ENCODE peak calls at places on chromosome 7, in seven cellular contexts. One of them, this sample, is unnamed.

GRCh38 chr7:151060416-151061234 is 1.2 kb downstream of the SLC4A2 start:
- DNase-seq in stimulated activated CD8-positive, alpha-beta memory T cell treated with anti-CD3 and anti-CD28 coated beads, Interleukin-12 subunit alpha, Interleukin-12 subunit beta, amount 100 ng/mL, for 4 hours: no peak
- DNase-seq in CD8-positive, alpha-beta T cell: no peak
- DNase-seq in stimulated activated CD4-positive, alpha-beta T cell treated with anti-CD3 and anti-CD28 coated beads, Interleukin-1b, Interleukin-23, amount 100 ng/mL, for 24 hours: no peak
- DNase-seq in ELR: peak
- DNase-seq in amniotic epithelial cell: peak
- DNase-seq in LoVo: no peak
- DNase-seq in this sample: no peak

GRCh38 chr7:37408241-37408884 is 40.3 kb downstream of the ELMO1 start:
- DNase-seq in stimulated activated CD8-positive, alpha-beta memory T cell treated with anti-CD3 and anti-CD28 coated beads, Interleukin-12 subunit alpha, Interleukin-12 subunit beta, amount 100 ng/mL, for 4 hours: no peak
- DNase-seq in CD8-positive, alpha-beta T cell: no peak
- DNase-seq in stimulated activated CD4-positive, alpha-beta T cell treated with anti-CD3 and anti-CD28 coated beads, Interleukin-1b, Interleukin-23, amount 100 ng/mL, for 24 hours: no peak
- DNase-seq in ELR: no peak
- DNase-seq in amniotic epithelial cell: no peak
- DNase-seq in LoVo: no peak
- DNase-seq in this sample: no peak

GRCh38 chr7:47536705-47537611 is 45.0 kb downstream of the TNS3 start:
- DNase-seq in stimulated activated CD8-positive, alpha-beta memory T cell treated with anti-CD3 and anti-CD28 coated beads, Interleukin-12 subunit alpha, Interleukin-12 subunit beta, amount 100 ng/mL, for 4 hours: no peak
- DNase-seq in CD8-positive, alpha-beta T cell: no peak
- DNase-seq in stimulated activated CD4-positive, alpha-beta T cell treated with anti-CD3 and anti-CD28 coated beads, Interleukin-1b, Interleukin-23, amount 100 ng/mL, for 24 hours: no peak
- DNase-seq in ELR: peak
- DNase-seq in amniotic epithelial cell: peak
- DNase-seq in LoVo: no peak
- DNase-seq in this sample: peak

GRCh38 chr7:23410446-23411183 is 59.7 kb downstream of the IGF2BP3 start:
- DNase-seq in stimulated activated CD8-positive, alpha-beta memory T cell treated with anti-CD3 and anti-CD28 coated beads, Interleukin-12 subunit alpha, Interleukin-12 subunit beta, amount 100 ng/mL, for 4 hours: no peak
- DNase-seq in CD8-positive, alpha-beta T cell: no peak
- DNase-seq in stimulated activated CD4-positive, alpha-beta T cell treated with anti-CD3 and anti-CD28 coated beads, Interleukin-1b, Interleukin-23, amount 100 ng/mL, for 24 hours: no peak
- DNase-seq in ELR: no peak
- DNase-seq in amniotic epithelial cell: no peak
- DNase-seq in LoVo: no peak
- DNase-seq in this sample: no peak

GRCh38 chr7:28179081-28180030 is 1.2 kb downstream of the JAZF1 start:
- DNase-seq in stimulated activated CD8-positive, alpha-beta memory T cell treated with anti-CD3 and anti-CD28 coated beads, Interleukin-12 subunit alpha, Interleukin-12 subunit beta, amount 100 ng/mL, for 4 hours: peak
- DNase-seq in CD8-positive, alpha-beta T cell: peak
- DNase-seq in stimulated activated CD4-positive, alpha-beta T cell treated with anti-CD3 and anti-CD28 coated beads, Interleukin-1b, Interleukin-23, amount 100 ng/mL, for 24 hours: peak
- DNase-seq in ELR: peak
- DNase-seq in amniotic epithelial cell: no peak
- DNase-seq in LoVo: peak
- DNase-seq in this sample: peak

GRCh38 chr7:47846117-47846836 is 102.0 kb downstream of the PKD1L1 start:
- DNase-seq in stimulated activated CD8-positive, alpha-beta memory T cell treated with anti-CD3 and anti-CD28 coated beads, Interleukin-12 subunit alpha, Interleukin-12 subunit beta, amount 100 ng/mL, for 4 hours: no peak
- DNase-seq in CD8-positive, alpha-beta T cell: no peak
- DNase-seq in stimulated activated CD4-positive, alpha-beta T cell treated with anti-CD3 and anti-CD28 coated beads, Interleukin-1b, Interleukin-23, amount 100 ng/mL, for 24 hours: no peak
- DNase-seq in ELR: peak
- DNase-seq in amniotic epithelial cell: peak
- DNase-seq in LoVo: peak
- DNase-seq in this sample: no peak

GRCh38 chr7:95264225-95264927 is 60.0 kb downstream of the PON1 start:
- DNase-seq in stimulated activated CD8-positive, alpha-beta memory T cell treated with anti-CD3 and anti-CD28 coated beads, Interleukin-12 subunit alpha, Interleukin-12 subunit beta, amount 100 ng/mL, for 4 hours: no peak
- DNase-seq in CD8-positive, alpha-beta T cell: no peak
- DNase-seq in stimulated activated CD4-positive, alpha-beta T cell treated with anti-CD3 and anti-CD28 coated beads, Interleukin-1b, Interleukin-23, amount 100 ng/mL, for 24 hours: no peak
- DNase-seq in ELR: peak
- DNase-seq in amniotic epithelial cell: peak
- DNase-seq in LoVo: no peak
- DNase-seq in this sample: no peak

GRCh38 chr7:101581891-101582290 is 47.2 kb downstream of the MYL10 start:
- DNase-seq in stimulated activated CD8-positive, alpha-beta memory T cell treated with anti-CD3 and anti-CD28 coated beads, Interleukin-12 subunit alpha, Interleukin-12 subunit beta, amount 100 ng/mL, for 4 hours: no peak
- DNase-seq in CD8-positive, alpha-beta T cell: no peak
- DNase-seq in stimulated activated CD4-positive, alpha-beta T cell treated with anti-CD3 and anti-CD28 coated beads, Interleukin-1b, Interleukin-23, amount 100 ng/mL, for 24 hours: no peak
- DNase-seq in ELR: no peak
- DNase-seq in amniotic epithelial cell: no peak
- DNase-seq in LoVo: no peak
- DNase-seq in this sample: no peak

GRCh38 chr7:390761-391410 is 100.9 kb downstream of the FOXL3 start:
- DNase-seq in stimulated activated CD8-positive, alpha-beta memory T cell treated with anti-CD3 and anti-CD28 coated beads, Interleukin-12 subunit alpha, Interleukin-12 subunit beta, amount 100 ng/mL, for 4 hours: no peak
- DNase-seq in CD8-positive, alpha-beta T cell: no peak
- DNase-seq in stimulated activated CD4-positive, alpha-beta T cell treated with anti-CD3 and anti-CD28 coated beads, Interleukin-1b, Interleukin-23, amount 100 ng/mL, for 24 hours: no peak
- DNase-seq in ELR: no peak
- DNase-seq in amniotic epithelial cell: no peak
- DNase-seq in LoVo: no peak
- DNase-seq in this sample: peak

GRCh38 chr7:29609162-29610030 is 45.8 kb downstream of the PRR15 start:
- DNase-seq in stimulated activated CD8-positive, alpha-beta memory T cell treated with anti-CD3 and anti-CD28 coated beads, Interleukin-12 subunit alpha, Interleukin-12 subunit beta, amount 100 ng/mL, for 4 hours: no peak
- DNase-seq in CD8-positive, alpha-beta T cell: no peak
- DNase-seq in stimulated activated CD4-positive, alpha-beta T cell treated with anti-CD3 and anti-CD28 coated beads, Interleukin-1b, Interleukin-23, amount 100 ng/mL, for 24 hours: no peak
- DNase-seq in ELR: peak
- DNase-seq in amniotic epithelial cell: peak
- DNase-seq in LoVo: peak
- DNase-seq in this sample: peak

GRCh38 chr7:76133839-76134238 is 67.9 kb upstream of the SRRM3 start:
- DNase-seq in stimulated activated CD8-positive, alpha-beta memory T cell treated with anti-CD3 and anti-CD28 coated beads, Interleukin-12 subunit alpha, Interleukin-12 subunit beta, amount 100 ng/mL, for 4 hours: no peak
- DNase-seq in CD8-positive, alpha-beta T cell: no peak
- DNase-seq in stimulated activated CD4-positive, alpha-beta T cell treated with anti-CD3 and anti-CD28 coated beads, Interleukin-1b, Interleukin-23, amount 100 ng/mL, for 24 hours: no peak
- DNase-seq in ELR: no peak
- DNase-seq in amniotic epithelial cell: no peak
- DNase-seq in LoVo: no peak
- DNase-seq in this sample: no peak

GRCh38 chr7:603152-603941 is 83.7 kb upstream of the PDGFA start:
- DNase-seq in stimulated activated CD8-positive, alpha-beta memory T cell treated with anti-CD3 and anti-CD28 coated beads, Interleukin-12 subunit alpha, Interleukin-12 subunit beta, amount 100 ng/mL, for 4 hours: peak
- DNase-seq in CD8-positive, alpha-beta T cell: no peak
- DNase-seq in stimulated activated CD4-positive, alpha-beta T cell treated with anti-CD3 and anti-CD28 coated beads, Interleukin-1b, Interleukin-23, amount 100 ng/mL, for 24 hours: no peak
- DNase-seq in ELR: no peak
- DNase-seq in amniotic epithelial cell: no peak
- DNase-seq in LoVo: no peak
- DNase-seq in this sample: peak

GRCh38 chr7:22564511-22565045 is 64.6 kb upstream of the STEAP1B start:
- DNase-seq in stimulated activated CD8-positive, alpha-beta memory T cell treated with anti-CD3 and anti-CD28 coated beads, Interleukin-12 subunit alpha, Interleukin-12 subunit beta, amount 100 ng/mL, for 4 hours: no peak
- DNase-seq in CD8-positive, alpha-beta T cell: no peak
- DNase-seq in stimulated activated CD4-positive, alpha-beta T cell treated with anti-CD3 and anti-CD28 coated beads, Interleukin-1b, Interleukin-23, amount 100 ng/mL, for 24 hours: no peak
- DNase-seq in ELR: peak
- DNase-seq in amniotic epithelial cell: peak
- DNase-seq in LoVo: no peak
- DNase-seq in this sample: no peak

GRCh38 chr7:74044366-74045350 is 16.7 kb downstream of the ELN start:
- DNase-seq in stimulated activated CD8-positive, alpha-beta memory T cell treated with anti-CD3 and anti-CD28 coated beads, Interleukin-12 subunit alpha, Interleukin-12 subunit beta, amount 100 ng/mL, for 4 hours: no peak
- DNase-seq in CD8-positive, alpha-beta T cell: no peak
- DNase-seq in stimulated activated CD4-positive, alpha-beta T cell treated with anti-CD3 and anti-CD28 coated beads, Interleukin-1b, Interleukin-23, amount 100 ng/mL, for 24 hours: no peak
- DNase-seq in ELR: no peak
- DNase-seq in amniotic epithelial cell: no peak
- DNase-seq in LoVo: no peak
- DNase-seq in this sample: peak

GRCh38 chr7:52269669-52270068 is 765.8 kb upstream of the POM121L12 start:
- DNase-seq in stimulated activated CD8-positive, alpha-beta memory T cell treated with anti-CD3 and anti-CD28 coated beads, Interleukin-12 subunit alpha, Interleukin-12 subunit beta, amount 100 ng/mL, for 4 hours: no peak
- DNase-seq in CD8-positive, alpha-beta T cell: no peak
- DNase-seq in stimulated activated CD4-positive, alpha-beta T cell treated with anti-CD3 and anti-CD28 coated beads, Interleukin-1b, Interleukin-23, amount 100 ng/mL, for 24 hours: no peak
- DNase-seq in ELR: no peak
- DNase-seq in amniotic epithelial cell: no peak
- DNase-seq in LoVo: no peak
- DNase-seq in this sample: no peak

GRCh38 chr7:90455163-90456030 is 14.0 kb upstream of the PTTG1IP2 start:
- DNase-seq in stimulated activated CD8-positive, alpha-beta memory T cell treated with anti-CD3 and anti-CD28 coated beads, Interleukin-12 subunit alpha, Interleukin-12 subunit beta, amount 100 ng/mL, for 4 hours: no peak
- DNase-seq in CD8-positive, alpha-beta T cell: no peak
- DNase-seq in stimulated activated CD4-positive, alpha-beta T cell treated with anti-CD3 and anti-CD28 coated beads, Interleukin-1b, Interleukin-23, amount 100 ng/mL, for 24 hours: no peak
- DNase-seq in ELR: peak
- DNase-seq in amniotic epithelial cell: peak
- DNase-seq in LoVo: peak
- DNase-seq in this sample: no peak

GRCh38 chr7:7051221-7051877 is 131.0 kb upstream of the C1GALT1 start:
- DNase-seq in stimulated activated CD8-positive, alpha-beta memory T cell treated with anti-CD3 and anti-CD28 coated beads, Interleukin-12 subunit alpha, Interleukin-12 subunit beta, amount 100 ng/mL, for 4 hours: no peak
- DNase-seq in CD8-positive, alpha-beta T cell: no peak
- DNase-seq in stimulated activated CD4-positive, alpha-beta T cell treated with anti-CD3 and anti-CD28 coated beads, Interleukin-1b, Interleukin-23, amount 100 ng/mL, for 24 hours: no peak
- DNase-seq in ELR: no peak
- DNase-seq in amniotic epithelial cell: no peak
- DNase-seq in LoVo: peak
- DNase-seq in this sample: no peak

GRCh38 chr7:98877692-98878364 is 504 bp upstream of the TRRAP start:
- DNase-seq in stimulated activated CD8-positive, alpha-beta memory T cell treated with anti-CD3 and anti-CD28 coated beads, Interleukin-12 subunit alpha, Interleukin-12 subunit beta, amount 100 ng/mL, for 4 hours: no peak
- DNase-seq in CD8-positive, alpha-beta T cell: no peak
- DNase-seq in stimulated activated CD4-positive, alpha-beta T cell treated with anti-CD3 and anti-CD28 coated beads, Interleukin-1b, Interleukin-23, amount 100 ng/mL, for 24 hours: no peak
- DNase-seq in ELR: no peak
- DNase-seq in amniotic epithelial cell: no peak
- DNase-seq in LoVo: no peak
- DNase-seq in this sample: peak

GRCh38 chr7:23020742-23021401 is 6.9 kb upstream of the HYCC1 start:
- DNase-seq in stimulated activated CD8-positive, alpha-beta memory T cell treated with anti-CD3 and anti-CD28 coated beads, Interleukin-12 subunit alpha, Interleukin-12 subunit beta, amount 100 ng/mL, for 4 hours: no peak
- DNase-seq in CD8-positive, alpha-beta T cell: no peak
- DNase-seq in stimulated activated CD4-positive, alpha-beta T cell treated with anti-CD3 and anti-CD28 coated beads, Interleukin-1b, Interleukin-23, amount 100 ng/mL, for 24 hours: no peak
- DNase-seq in ELR: peak
- DNase-seq in amniotic epithelial cell: peak
- DNase-seq in LoVo: peak
- DNase-seq in this sample: no peak

GRCh38 chr7:74269757-74270277 is 15.6 kb upstream of the RFC2 start:
- DNase-seq in stimulated activated CD8-positive, alpha-beta memory T cell treated with anti-CD3 and anti-CD28 coated beads, Interleukin-12 subunit alpha, Interleukin-12 subunit beta, amount 100 ng/mL, for 4 hours: peak
- DNase-seq in CD8-positive, alpha-beta T cell: peak
- DNase-seq in stimulated activated CD4-positive, alpha-beta T cell treated with anti-CD3 and anti-CD28 coated beads, Interleukin-1b, Interleukin-23, amount 100 ng/mL, for 24 hours: peak
- DNase-seq in ELR: peak
- DNase-seq in amniotic epithelial cell: peak
- DNase-seq in LoVo: peak
- DNase-seq in this sample: peak

GRCh38 chr7:130886438-130887135 is 152.6 kb upstream of the KLF14 start:
- DNase-seq in stimulated activated CD8-positive, alpha-beta memory T cell treated with anti-CD3 and anti-CD28 coated beads, Interleukin-12 subunit alpha, Interleukin-12 subunit beta, amount 100 ng/mL, for 4 hours: no peak
- DNase-seq in CD8-positive, alpha-beta T cell: no peak
- DNase-seq in stimulated activated CD4-positive, alpha-beta T cell treated with anti-CD3 and anti-CD28 coated beads, Interleukin-1b, Interleukin-23, amount 100 ng/mL, for 24 hours: no peak
- DNase-seq in ELR: no peak
- DNase-seq in amniotic epithelial cell: no peak
- DNase-seq in LoVo: no peak
- DNase-seq in this sample: no peak

GRCh38 chr7:36941359-36941758 is 217.1 kb upstream of the AOAH start:
- DNase-seq in stimulated activated CD8-positive, alpha-beta memory T cell treated with anti-CD3 and anti-CD28 coated beads, Interleukin-12 subunit alpha, Interleukin-12 subunit beta, amount 100 ng/mL, for 4 hours: no peak
- DNase-seq in CD8-positive, alpha-beta T cell: no peak
- DNase-seq in stimulated activated CD4-positive, alpha-beta T cell treated with anti-CD3 and anti-CD28 coated beads, Interleukin-1b, Interleukin-23, amount 100 ng/mL, for 24 hours: no peak
- DNase-seq in ELR: no peak
- DNase-seq in amniotic epithelial cell: no peak
- DNase-seq in LoVo: no peak
- DNase-seq in this sample: no peak

GRCh38 chr7:120898710-120899499 is 41.0 kb upstream of the TSPAN12 start:
- DNase-seq in stimulated activated CD8-positive, alpha-beta memory T cell treated with anti-CD3 and anti-CD28 coated beads, Interleukin-12 subunit alpha, Interleukin-12 subunit beta, amount 100 ng/mL, for 4 hours: no peak
- DNase-seq in CD8-positive, alpha-beta T cell: no peak
- DNase-seq in stimulated activated CD4-positive, alpha-beta T cell treated with anti-CD3 and anti-CD28 coated beads, Interleukin-1b, Interleukin-23, amount 100 ng/mL, for 24 hours: no peak
- DNase-seq in ELR: no peak
- DNase-seq in amniotic epithelial cell: no peak
- DNase-seq in LoVo: no peak
- DNase-seq in this sample: no peak

GRCh38 chr7:112410087-112410486 is 40.2 kb upstream of the IFRD1 start:
- DNase-seq in stimulated activated CD8-positive, alpha-beta memory T cell treated with anti-CD3 and anti-CD28 coated beads, Interleukin-12 subunit alpha, Interleukin-12 subunit beta, amount 100 ng/mL, for 4 hours: no peak
- DNase-seq in CD8-positive, alpha-beta T cell: no peak
- DNase-seq in stimulated activated CD4-positive, alpha-beta T cell treated with anti-CD3 and anti-CD28 coated beads, Interleukin-1b, Interleukin-23, amount 100 ng/mL, for 24 hours: no peak
- DNase-seq in ELR: no peak
- DNase-seq in amniotic epithelial cell: peak
- DNase-seq in LoVo: no peak
- DNase-seq in this sample: no peak

GRCh38 chr7:12570148-12570528 is 382 bp upstream of the SCIN start:
- DNase-seq in stimulated activated CD8-positive, alpha-beta memory T cell treated with anti-CD3 and anti-CD28 coated beads, Interleukin-12 subunit alpha, Interleukin-12 subunit beta, amount 100 ng/mL, for 4 hours: no peak
- DNase-seq in CD8-positive, alpha-beta T cell: no peak
- DNase-seq in stimulated activated CD4-positive, alpha-beta T cell treated with anti-CD3 and anti-CD28 coated beads, Interleukin-1b, Interleukin-23, amount 100 ng/mL, for 24 hours: no peak
- DNase-seq in ELR: peak
- DNase-seq in amniotic epithelial cell: peak
- DNase-seq in LoVo: peak
- DNase-seq in this sample: no peak

GRCh38 chr7:159095979-159096411 is 48.7 kb downstream of the VIPR2 start:
- DNase-seq in stimulated activated CD8-positive, alpha-beta memory T cell treated with anti-CD3 and anti-CD28 coated beads, Interleukin-12 subunit alpha, Interleukin-12 subunit beta, amount 100 ng/mL, for 4 hours: no peak
- DNase-seq in CD8-positive, alpha-beta T cell: peak
- DNase-seq in stimulated activated CD4-positive, alpha-beta T cell treated with anti-CD3 and anti-CD28 coated beads, Interleukin-1b, Interleukin-23, amount 100 ng/mL, for 24 hours: no peak
- DNase-seq in ELR: no peak
- DNase-seq in amniotic epithelial cell: no peak
- DNase-seq in LoVo: no peak
- DNase-seq in this sample: peak

GRCh38 chr7:55898287-55898686 is 11.0 kb downstream of the ZNF713 start:
- DNase-seq in stimulated activated CD8-positive, alpha-beta memory T cell treated with anti-CD3 and anti-CD28 coated beads, Interleukin-12 subunit alpha, Interleukin-12 subunit beta, amount 100 ng/mL, for 4 hours: no peak
- DNase-seq in CD8-positive, alpha-beta T cell: no peak
- DNase-seq in stimulated activated CD4-positive, alpha-beta T cell treated with anti-CD3 and anti-CD28 coated beads, Interleukin-1b, Interleukin-23, amount 100 ng/mL, for 24 hours: no peak
- DNase-seq in ELR: peak
- DNase-seq in amniotic epithelial cell: no peak
- DNase-seq in LoVo: no peak
- DNase-seq in this sample: no peak

GRCh38 chr7:142632291-142633134 is 116.8 kb upstream of the PRSS1 start:
- DNase-seq in stimulated activated CD8-positive, alpha-beta memory T cell treated with anti-CD3 and anti-CD28 coated beads, Interleukin-12 subunit alpha, Interleukin-12 subunit beta, amount 100 ng/mL, for 4 hours: peak
- DNase-seq in CD8-positive, alpha-beta T cell: peak
- DNase-seq in stimulated activated CD4-positive, alpha-beta T cell treated with anti-CD3 and anti-CD28 coated beads, Interleukin-1b, Interleukin-23, amount 100 ng/mL, for 24 hours: peak
- DNase-seq in ELR: peak
- DNase-seq in amniotic epithelial cell: peak
- DNase-seq in LoVo: peak
- DNase-seq in this sample: peak

GRCh38 chr7:187237-187927 is 5.0 kb upstream of the FAM20C start:
- DNase-seq in stimulated activated CD8-positive, alpha-beta memory T cell treated with anti-CD3 and anti-CD28 coated beads, Interleukin-12 subunit alpha, Interleukin-12 subunit beta, amount 100 ng/mL, for 4 hours: no peak
- DNase-seq in CD8-positive, alpha-beta T cell: no peak
- DNase-seq in stimulated activated CD4-positive, alpha-beta T cell treated with anti-CD3 and anti-CD28 coated beads, Interleukin-1b, Interleukin-23, amount 100 ng/mL, for 24 hours: no peak
- DNase-seq in ELR: no peak
- DNase-seq in amniotic epithelial cell: no peak
- DNase-seq in LoVo: no peak
- DNase-seq in this sample: no peak

GRCh38 chr7:106421181-106421762 is 136.5 kb upstream of the NAMPT start:
- DNase-seq in stimulated activated CD8-positive, alpha-beta memory T cell treated with anti-CD3 and anti-CD28 coated beads, Interleukin-12 subunit alpha, Interleukin-12 subunit beta, amount 100 ng/mL, for 4 hours: no peak
- DNase-seq in CD8-positive, alpha-beta T cell: no peak
- DNase-seq in stimulated activated CD4-positive, alpha-beta T cell treated with anti-CD3 and anti-CD28 coated beads, Interleukin-1b, Interleukin-23, amount 100 ng/mL, for 24 hours: no peak
- DNase-seq in ELR: peak
- DNase-seq in amniotic epithelial cell: peak
- DNase-seq in LoVo: no peak
- DNase-seq in this sample: no peak

GRCh38 chr7:36949711-36950600 is 225.7 kb upstream of the AOAH start:
- DNase-seq in stimulated activated CD8-positive, alpha-beta memory T cell treated with anti-CD3 and anti-CD28 coated beads, Interleukin-12 subunit alpha, Interleukin-12 subunit beta, amount 100 ng/mL, for 4 hours: no peak
- DNase-seq in CD8-positive, alpha-beta T cell: no peak
- DNase-seq in stimulated activated CD4-positive, alpha-beta T cell treated with anti-CD3 and anti-CD28 coated beads, Interleukin-1b, Interleukin-23, amount 100 ng/mL, for 24 hours: no peak
- DNase-seq in ELR: no peak
- DNase-seq in amniotic epithelial cell: no peak
- DNase-seq in LoVo: peak
- DNase-seq in this sample: no peak

GRCh38 chr7:134527979-134528371 is 608 bp downstream of the AKR1B10 start:
- DNase-seq in stimulated activated CD8-positive, alpha-beta memory T cell treated with anti-CD3 and anti-CD28 coated beads, Interleukin-12 subunit alpha, Interleukin-12 subunit beta, amount 100 ng/mL, for 4 hours: no peak
- DNase-seq in CD8-positive, alpha-beta T cell: no peak
- DNase-seq in stimulated activated CD4-positive, alpha-beta T cell treated with anti-CD3 and anti-CD28 coated beads, Interleukin-1b, Interleukin-23, amount 100 ng/mL, for 24 hours: no peak
- DNase-seq in ELR: peak
- DNase-seq in amniotic epithelial cell: peak
- DNase-seq in LoVo: no peak
- DNase-seq in this sample: no peak

GRCh38 chr7:94375167-94375566 is 19.5 kb upstream of the COL1A2 start:
- DNase-seq in stimulated activated CD8-positive, alpha-beta memory T cell treated with anti-CD3 and anti-CD28 coated beads, Interleukin-12 subunit alpha, Interleukin-12 subunit beta, amount 100 ng/mL, for 4 hours: no peak
- DNase-seq in CD8-positive, alpha-beta T cell: no peak
- DNase-seq in stimulated activated CD4-positive, alpha-beta T cell treated with anti-CD3 and anti-CD28 coated beads, Interleukin-1b, Interleukin-23, amount 100 ng/mL, for 24 hours: no peak
- DNase-seq in ELR: peak
- DNase-seq in amniotic epithelial cell: peak
- DNase-seq in LoVo: no peak
- DNase-seq in this sample: no peak